ENCODE peak calls at places on chromosome 19, in four cellular contexts. I, J, C and F are unnamed samples. For H3K4me1 and H3K36me3, the result is how much of the 10 kb centered on the place peaks cover.

GRCh38 chr19:55484571-55485438 is at the start of gene NAT14:
- DNase-seq in I (peak), C (no peak), J (peak), F (no peak)

GRCh38 chr19:46732966-46733692 is 12.7 kb upstream of the FKRP start:
- DNase-seq in I (no peak), C (no peak), J (peak), F (no peak)

GRCh38 chr19:14106840-14107239 is 10.7 kb downstream of the PRKACA start:
- DNase-seq in C (no peak), J (peak), I (no peak), F (no peak)

GRCh38 chr19:5297272-5297669 is 43.3 kb downstream of the PTPRS start:
- DNase-seq in J (no peak), C (no peak), I (no peak), F (no peak)

GRCh38 chr19:16078759-16079707 is 2.7 kb downstream of the TPM4 start:
- DNase-seq in J (no peak), I (peak), C (peak), F (no peak)

GRCh38 chr19:37933965-37934364 is 27.0 kb downstream of the SIPA1L3 start:
- DNase-seq in J (no peak), C (no peak), I (no peak), F (no peak)

GRCh38 chr19:31548941-31549340 is 199.7 kb upstream of the TSHZ3 start:
- DNase-seq in I (no peak), C (no peak), J (no peak), F (no peak)

GRCh38 chr19:42207767-42208259 is 9.7 kb downstream of the DEDD2 start:
- DNase-seq in I (no peak), C (no peak), J (no peak), F (no peak)

DNA sequence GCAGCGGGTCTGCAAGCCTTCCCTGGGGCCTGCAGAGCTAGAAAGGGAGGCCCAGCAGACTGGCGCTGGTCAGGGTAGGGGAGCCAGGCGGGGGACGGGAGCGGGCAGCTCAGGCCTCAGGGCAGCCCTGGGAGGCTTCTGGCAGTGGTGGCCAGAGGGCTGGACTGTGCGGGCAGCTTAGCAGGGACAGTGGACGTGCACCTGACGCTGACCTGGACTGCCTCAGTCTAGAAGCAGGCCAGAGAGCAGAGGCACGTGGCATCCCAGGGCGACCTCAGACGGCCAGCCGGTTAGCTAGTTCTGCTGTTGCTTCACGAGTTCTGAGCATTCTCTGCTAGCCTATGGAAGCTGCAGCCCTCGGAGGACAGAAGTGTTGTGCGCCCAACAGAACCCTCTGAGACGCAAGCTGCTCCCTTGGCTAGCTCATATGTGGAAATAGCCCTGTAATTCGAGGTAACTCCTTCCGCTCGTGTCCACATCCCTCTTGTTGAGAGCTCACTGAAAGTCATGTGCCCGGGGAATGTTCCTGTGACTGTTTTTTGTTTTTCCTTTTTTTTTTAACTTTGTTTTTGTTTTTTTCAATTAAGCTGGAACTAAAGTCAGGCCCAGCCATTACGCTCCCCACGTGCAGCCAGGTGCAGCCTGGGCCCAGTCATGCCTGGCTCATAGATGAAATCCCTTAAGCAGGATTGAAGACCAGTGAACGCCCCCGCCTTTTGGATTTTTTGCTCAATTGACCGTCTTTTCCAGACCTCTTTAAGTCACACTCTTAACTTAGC is 1.9 kb upstream of the FAM174C start:
- DNase-seq in C (no peak), I (no peak), J (no peak), F (no peak)
- H3K4me1 ChIP-seq in C (half or more), I (under half), J (half or more), F (half or more)

DNA sequence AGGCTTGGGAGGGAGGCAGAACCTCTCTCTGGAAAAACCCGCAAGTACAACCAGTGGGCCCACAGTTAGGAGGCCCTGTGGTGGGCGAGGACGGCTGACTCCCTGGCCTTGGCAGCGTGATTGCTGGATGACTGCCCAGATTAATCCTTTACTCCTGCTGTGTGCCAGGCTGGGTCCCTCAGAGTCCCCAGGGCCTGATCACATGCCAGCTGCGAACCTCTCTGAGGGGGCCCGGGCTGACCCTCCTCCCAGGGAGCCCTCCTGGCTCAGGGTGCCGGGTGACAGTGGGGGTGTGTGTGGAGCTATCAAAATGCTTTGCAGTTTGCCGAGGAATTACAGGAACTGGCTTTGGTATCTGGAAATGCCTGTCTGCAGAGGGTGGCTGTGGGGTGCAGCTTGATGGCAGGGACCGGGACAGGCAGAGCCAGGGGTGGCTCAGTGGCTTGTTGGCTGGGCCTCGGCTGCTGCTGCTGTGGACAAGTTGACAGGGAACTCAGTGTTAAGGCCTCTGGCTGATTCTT is 48.9 kb downstream of the DNM2 start:
- DNase-seq in I (peak), C (no peak), J (no peak), F (no peak)
- H3K36me3 ChIP-seq in I (under half), C (under half), J (under half), F (under half)

GRCh38 chr19:54426291-54426918 is 11.1 kb downstream of the TTYH1 start:
- DNase-seq in I (no peak), J (no peak), C (no peak), F (no peak)
- TF ChIP-seq POLR2A in I (no peak), J (no peak), C (no peak), F (no peak)

GRCh38 chr19:1472227-1473055 is 6.6 kb downstream of the C19orf25 start:
- DNase-seq in C (no peak), J (no peak), I (no peak), F (no peak)
- H3K4me1 ChIP-seq in C (under half), J (half or more), I (under half), F (under half)

GRCh38 chr19:48918071-48918470 is 15.4 kb upstream of the DHDH start:
- DNase-seq in C (no peak), I (no peak), J (no peak), F (no peak)

GRCh38 chr19:48921721-48922500 is 11.6 kb upstream of the DHDH start:
- DNase-seq in C (no peak), I (no peak), J (no peak), F (no peak)

GRCh38 chr19:48922548-48923490 is 10.7 kb upstream of the DHDH start:
- DNase-seq in I (no peak), J (no peak), C (no peak), F (no peak)

GRCh38 chr19:48918801-48919247 is 14.7 kb upstream of the DHDH start:
- DNase-seq in J (no peak), C (no peak), I (peak), F (no peak)

DNA sequence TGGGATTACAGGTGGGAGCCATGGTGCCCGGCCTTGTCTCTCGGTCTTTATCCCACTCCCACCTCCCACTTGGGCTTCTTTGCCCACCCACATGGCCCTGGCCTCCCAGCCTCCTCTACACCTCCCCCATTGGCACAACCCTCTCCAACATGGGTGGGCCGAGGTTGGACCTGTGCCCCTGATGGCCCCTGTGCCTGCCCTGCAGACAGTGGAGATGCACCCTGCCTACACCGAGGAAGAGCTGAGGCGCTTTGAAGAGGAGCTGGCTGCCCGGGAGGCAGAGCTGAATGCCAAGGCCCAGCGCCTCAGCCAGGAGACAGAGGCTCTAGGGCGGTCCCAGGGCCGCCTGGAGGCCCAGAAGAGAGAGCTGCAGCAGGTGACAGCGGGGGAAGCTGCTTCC is 12.6 kb upstream of the DHDH start:
- DNase-seq in J (no peak), I (no peak), C (no peak), F (no peak)
- H3K36me3 ChIP-seq in J (half or more), I (under half), C (under half), F (under half)